ENCODE peak calls at places on chromosome 3, in five cellular contexts. One of them, this sample, is unnamed.

GRCh38 chr3:86865506-86865905 is 125.4 kb downstream of the VGLL3 start:
- DNase-seq in fibroblast of the aortic adventitia: peak
- DNase-seq in brain microvascular endothelial cell: no peak
- DNase-seq in GM12865: no peak
- DNase-seq in PC-3: no peak
- DNase-seq in this sample: peak

GRCh38 chr3:55750525-55750924 is 263.4 kb upstream of the WNT5A start:
- DNase-seq in fibroblast of the aortic adventitia: no peak
- DNase-seq in brain microvascular endothelial cell: peak
- DNase-seq in GM12865: no peak
- DNase-seq in PC-3: peak
- DNase-seq in this sample: peak

GRCh38 chr3:52317178-52317577 is 1.1 kb downstream of the DNAH1 start:
- DNase-seq in GM12865: no peak
- DNase-seq in brain microvascular endothelial cell: no peak
- DNase-seq in PC-3: no peak
- DNase-seq in fibroblast of the aortic adventitia: no peak
- DNase-seq in this sample: no peak

GRCh38 chr3:8764528-8764927 is 4.9 kb downstream of the OXTR start:
- DNase-seq in GM12865: no peak
- DNase-seq in PC-3: no peak
- DNase-seq in fibroblast of the aortic adventitia: no peak
- DNase-seq in brain microvascular endothelial cell: no peak
- DNase-seq in this sample: no peak

GRCh38 chr3:65107174-65107573 is 419.4 kb upstream of the ADAMTS9 start:
- DNase-seq in GM12865: no peak
- DNase-seq in fibroblast of the aortic adventitia: peak
- DNase-seq in brain microvascular endothelial cell: peak
- DNase-seq in PC-3: no peak
- DNase-seq in this sample: no peak

GRCh38 chr3:190378240-190378891 is 9.6 kb upstream of the CLDN16 start:
- DNase-seq in GM12865: no peak
- DNase-seq in brain microvascular endothelial cell: peak
- DNase-seq in fibroblast of the aortic adventitia: peak
- DNase-seq in PC-3: peak
- DNase-seq in this sample: peak

GRCh38 chr3:141379250-141379872 is 11.1 kb downstream of the ZBTB38 start:
- DNase-seq in brain microvascular endothelial cell: no peak
- DNase-seq in GM12865: peak
- DNase-seq in fibroblast of the aortic adventitia: no peak
- DNase-seq in PC-3: no peak
- DNase-seq in this sample: no peak

GRCh38 chr3:190718691-190719090 is 143.8 kb downstream of the GMNC start:
- DNase-seq in brain microvascular endothelial cell: peak
- DNase-seq in fibroblast of the aortic adventitia: peak
- DNase-seq in GM12865: no peak
- DNase-seq in PC-3: peak
- DNase-seq in this sample: peak

GRCh38 chr3:168071971-168072645 is 23.6 kb downstream of the GOLIM4 start:
- DNase-seq in brain microvascular endothelial cell: no peak
- DNase-seq in PC-3: peak
- DNase-seq in GM12865: no peak
- DNase-seq in fibroblast of the aortic adventitia: peak
- DNase-seq in this sample: peak

GRCh38 chr3:138465927-138466326 is 31.5 kb downstream of the ESYT3 start:
- DNase-seq in fibroblast of the aortic adventitia: no peak
- DNase-seq in PC-3: no peak
- DNase-seq in brain microvascular endothelial cell: no peak
- DNase-seq in GM12865: no peak
- DNase-seq in this sample: no peak

GRCh38 chr3:192818126-192818525 is 90.8 kb upstream of the FGF12 start:
- DNase-seq in fibroblast of the aortic adventitia: peak
- DNase-seq in PC-3: no peak
- DNase-seq in brain microvascular endothelial cell: no peak
- DNase-seq in GM12865: peak
- DNase-seq in this sample: no peak

GRCh38 chr3:4492240-4493007 is 724 bp upstream of the ITPR1 start:
- DNase-seq in GM12865: no peak
- DNase-seq in brain microvascular endothelial cell: peak
- DNase-seq in fibroblast of the aortic adventitia: peak
- DNase-seq in PC-3: peak
- DNase-seq in this sample: peak

GRCh38 chr3:28949580-28949979 is 331.3 kb upstream of the RBMS3 start:
- DNase-seq in brain microvascular endothelial cell: no peak
- DNase-seq in GM12865: no peak
- DNase-seq in fibroblast of the aortic adventitia: no peak
- DNase-seq in PC-3: peak
- DNase-seq in this sample: no peak

GRCh38 chr3:187504435-187504834 is 136.2 kb downstream of the RTP4 start:
- DNase-seq in GM12865: no peak
- DNase-seq in brain microvascular endothelial cell: no peak
- DNase-seq in fibroblast of the aortic adventitia: no peak
- DNase-seq in PC-3: no peak
- DNase-seq in this sample: no peak

DNA sequence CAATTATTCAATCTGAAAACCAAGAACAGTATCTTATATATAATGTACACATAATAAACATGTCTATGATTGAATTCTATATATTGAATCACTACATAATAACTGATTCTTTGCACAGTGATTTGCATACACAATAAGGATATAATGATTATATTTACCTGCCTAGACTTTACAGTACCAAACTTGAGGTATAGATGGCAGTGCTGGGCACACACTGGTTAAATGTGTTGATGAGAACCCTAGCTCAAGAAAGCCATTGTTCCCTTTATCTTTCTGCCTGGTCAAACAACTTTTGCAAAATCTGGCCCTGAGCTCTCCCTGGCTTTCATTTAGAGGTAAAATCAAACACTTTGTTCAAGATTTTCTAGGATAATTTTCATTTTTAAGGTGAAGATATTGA is 697.7 kb downstream of the TUSC7 start:
- DNase-seq in brain microvascular endothelial cell: peak
- DNase-seq in fibroblast of the aortic adventitia: peak
- DNase-seq in GM12865: peak
- DNase-seq in PC-3: peak
- DNase-seq in this sample: no peak
- TF ChIP-seq CTCF in brain microvascular endothelial cell: peak
- TF ChIP-seq CTCF in fibroblast of the aortic adventitia: peak
- TF ChIP-seq CTCF in GM12865: peak
- TF ChIP-seq CTCF in PC-3: peak
- TF ChIP-seq CTCF in this sample: peak

GRCh38 chr3:117101697-117102096 is 392.1 kb downstream of the TUSC7 start:
- DNase-seq in GM12865: no peak
- DNase-seq in PC-3: no peak
- DNase-seq in brain microvascular endothelial cell: no peak
- DNase-seq in fibroblast of the aortic adventitia: no peak
- DNase-seq in this sample: no peak

GRCh38 chr3:117104381-117104780 is 394.8 kb downstream of the TUSC7 start:
- DNase-seq in brain microvascular endothelial cell: no peak
- DNase-seq in PC-3: no peak
- DNase-seq in GM12865: no peak
- DNase-seq in fibroblast of the aortic adventitia: peak
- DNase-seq in this sample: no peak

GRCh38 chr3:117104792-117105191 is 395.2 kb downstream of the TUSC7 start:
- DNase-seq in GM12865: no peak
- DNase-seq in fibroblast of the aortic adventitia: peak
- DNase-seq in brain microvascular endothelial cell: peak
- DNase-seq in PC-3: no peak
- DNase-seq in this sample: no peak

GRCh38 chr3:117102441-117102840 is 392.9 kb downstream of the TUSC7 start:
- DNase-seq in PC-3: no peak
- DNase-seq in brain microvascular endothelial cell: no peak
- DNase-seq in GM12865: no peak
- DNase-seq in fibroblast of the aortic adventitia: no peak
- DNase-seq in this sample: no peak

GRCh38 chr3:117103645-117104044 is 394.1 kb downstream of the TUSC7 start:
- DNase-seq in fibroblast of the aortic adventitia: no peak
- DNase-seq in GM12865: no peak
- DNase-seq in PC-3: no peak
- DNase-seq in brain microvascular endothelial cell: no peak
- DNase-seq in this sample: no peak
- TF ChIP-seq CTCF in fibroblast of the aortic adventitia: no peak
- TF ChIP-seq CTCF in GM12865: no peak
- TF ChIP-seq CTCF in PC-3: no peak
- TF ChIP-seq CTCF in brain microvascular endothelial cell: peak
- TF ChIP-seq CTCF in this sample: no peak

DNA sequence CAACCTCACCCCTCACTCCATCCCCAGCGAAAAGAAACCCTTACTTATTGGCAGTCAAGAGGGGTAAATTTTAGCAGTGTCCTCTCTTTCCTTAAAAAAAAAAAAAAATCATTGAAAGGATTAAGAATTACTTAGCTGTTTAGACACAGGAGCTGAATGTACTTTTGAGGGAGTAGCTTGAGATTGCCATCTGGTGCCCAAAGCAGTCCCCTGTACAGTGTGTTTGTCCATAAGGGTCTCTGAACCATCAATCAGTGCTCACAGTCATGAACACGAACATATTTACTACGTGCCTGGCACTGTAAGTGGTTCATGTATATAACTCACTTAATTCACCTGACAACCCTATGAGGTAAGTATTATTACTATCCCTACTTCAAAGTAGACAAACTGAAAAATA is 463.5 kb downstream of the RAP2B start:
- DNase-seq in GM12865: no peak
- DNase-seq in fibroblast of the aortic adventitia: peak
- DNase-seq in brain microvascular endothelial cell: no peak
- DNase-seq in PC-3: no peak
- DNase-seq in this sample: no peak
- TF ChIP-seq CTCF in GM12865: no peak
- TF ChIP-seq CTCF in fibroblast of the aortic adventitia: peak
- TF ChIP-seq CTCF in brain microvascular endothelial cell: peak
- TF ChIP-seq CTCF in PC-3: no peak
- TF ChIP-seq CTCF in this sample: no peak

GRCh38 chr3:13241621-13242363 is 168.6 kb upstream of the IQSEC1 start:
- DNase-seq in brain microvascular endothelial cell: no peak
- DNase-seq in fibroblast of the aortic adventitia: no peak
- DNase-seq in GM12865: no peak
- DNase-seq in PC-3: no peak
- DNase-seq in this sample: no peak
- TF ChIP-seq CTCF in brain microvascular endothelial cell: no peak
- TF ChIP-seq CTCF in fibroblast of the aortic adventitia: no peak
- TF ChIP-seq CTCF in GM12865: no peak
- TF ChIP-seq CTCF in PC-3: peak
- TF ChIP-seq CTCF in this sample: no peak

GRCh38 chr3:31181661-31182060 is 287.2 kb upstream of the GADL1 start:
- DNase-seq in brain microvascular endothelial cell: no peak
- DNase-seq in GM12865: no peak
- DNase-seq in fibroblast of the aortic adventitia: no peak
- DNase-seq in PC-3: no peak
- DNase-seq in this sample: no peak
- TF ChIP-seq CTCF in brain microvascular endothelial cell: no peak
- TF ChIP-seq CTCF in GM12865: no peak
- TF ChIP-seq CTCF in fibroblast of the aortic adventitia: no peak
- TF ChIP-seq CTCF in PC-3: no peak
- TF ChIP-seq CTCF in this sample: no peak

GRCh38 chr3:69084326-69084667 is 440 bp upstream of the ARL6IP5 start:
- DNase-seq in PC-3: peak
- DNase-seq in brain microvascular endothelial cell: peak
- DNase-seq in fibroblast of the aortic adventitia: peak
- DNase-seq in GM12865: no peak
- DNase-seq in this sample: peak

GRCh38 chr3:69084668-69085542 is at the start of gene ARL6IP5:
- DNase-seq in brain microvascular endothelial cell: peak
- DNase-seq in fibroblast of the aortic adventitia: peak
- DNase-seq in PC-3: peak
- DNase-seq in GM12865: peak
- DNase-seq in this sample: peak

GRCh38 chr3:69087030-69087791 is 2.5 kb downstream of the ARL6IP5 start:
- DNase-seq in PC-3: no peak
- DNase-seq in fibroblast of the aortic adventitia: no peak
- DNase-seq in brain microvascular endothelial cell: no peak
- DNase-seq in GM12865: peak
- DNase-seq in this sample: no peak

GRCh38 chr3:69086133-69086722 is 1.5 kb downstream of the ARL6IP5 start:
- DNase-seq in brain microvascular endothelial cell: peak
- DNase-seq in PC-3: peak
- DNase-seq in fibroblast of the aortic adventitia: peak
- DNase-seq in GM12865: peak
- DNase-seq in this sample: peak

GRCh38 chr3:69085543-69086132 is 901 bp downstream of the ARL6IP5 start:
- DNase-seq in brain microvascular endothelial cell: no peak
- DNase-seq in GM12865: peak
- DNase-seq in fibroblast of the aortic adventitia: peak
- DNase-seq in PC-3: no peak
- DNase-seq in this sample: no peak
- TF ChIP-seq CTCF in brain microvascular endothelial cell: no peak
- TF ChIP-seq CTCF in GM12865: no peak
- TF ChIP-seq CTCF in fibroblast of the aortic adventitia: no peak
- TF ChIP-seq CTCF in PC-3: no peak
- TF ChIP-seq CTCF in this sample: no peak

DNA sequence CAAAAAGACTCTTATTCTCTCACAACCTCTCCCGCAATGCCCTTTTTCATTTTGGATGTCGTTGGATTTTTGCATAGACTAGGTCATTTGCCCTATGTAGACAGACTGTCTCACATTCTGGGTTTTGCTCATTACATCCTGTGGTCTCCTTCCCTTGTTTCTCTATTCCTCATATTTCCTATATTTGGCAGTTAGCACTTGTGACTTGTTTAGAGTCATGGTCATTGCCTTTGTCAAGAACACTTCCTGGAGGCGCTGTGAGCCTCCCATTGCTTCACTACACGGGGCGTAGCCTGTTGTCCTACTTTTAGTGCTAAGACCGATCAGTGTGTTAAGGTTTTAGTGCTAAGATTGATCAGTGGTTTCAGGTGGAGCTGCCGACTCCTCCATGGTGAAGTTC is 16.1 kb upstream of the TATDN2 start:
- DNase-seq in fibroblast of the aortic adventitia: no peak
- DNase-seq in brain microvascular endothelial cell: no peak
- DNase-seq in GM12865: peak
- DNase-seq in PC-3: no peak
- DNase-seq in this sample: no peak
- TF ChIP-seq CTCF in fibroblast of the aortic adventitia: no peak
- TF ChIP-seq CTCF in brain microvascular endothelial cell: no peak
- TF ChIP-seq CTCF in GM12865: no peak
- TF ChIP-seq CTCF in PC-3: no peak
- TF ChIP-seq CTCF in this sample: no peak

DNA sequence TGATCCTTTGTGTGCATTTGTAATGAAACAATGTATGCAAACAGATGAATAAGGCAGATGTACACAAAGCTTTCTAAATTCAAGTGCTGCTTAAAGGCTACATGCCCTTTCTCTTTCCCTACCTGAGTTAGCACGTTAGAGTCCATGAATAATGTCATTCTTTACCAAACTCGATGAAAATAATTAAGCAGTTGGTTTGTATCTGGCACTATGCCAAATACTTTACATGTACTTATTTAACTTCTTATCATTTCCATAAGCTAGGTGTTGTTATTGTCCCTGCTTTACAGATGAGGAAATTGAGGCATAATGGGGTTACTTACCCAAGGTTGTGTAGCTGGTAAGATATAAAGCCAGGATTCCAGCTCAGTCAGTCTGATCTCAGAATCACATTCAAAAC is 2.4 kb downstream of the GPR171 start:
- DNase-seq in brain microvascular endothelial cell: no peak
- DNase-seq in fibroblast of the aortic adventitia: no peak
- DNase-seq in GM12865: no peak
- DNase-seq in PC-3: no peak
- DNase-seq in this sample: no peak
- TF ChIP-seq CTCF in brain microvascular endothelial cell: no peak
- TF ChIP-seq CTCF in fibroblast of the aortic adventitia: no peak
- TF ChIP-seq CTCF in GM12865: no peak
- TF ChIP-seq CTCF in PC-3: no peak
- TF ChIP-seq CTCF in this sample: no peak